ENCODE peak calls at places on chromosomes 3 and 15, in eight cellular contexts. One of them, this sample, is unnamed.

GRCh38 chr15:80561500-80561899 is 133.6 kb upstream of the ABHD17C start:
- DNase-seq in activated gamma-delta T cell treated with Interleukin-2 at 50 U/mL for 16 hours: no peak
- DNase-seq in stomach: no peak
- DNase-seq in keratinocyte: no peak
- DNase-seq in colonic mucosa: no peak
- DNase-seq in GM23248: peak
- DNase-seq in NCI-H1092: no peak
- DNase-seq in HT1080: no peak
- DNase-seq in this sample: no peak

GRCh38 chr15:93449798-93450197 is 360.8 kb upstream of the RGMA start:
- DNase-seq in colonic mucosa: no peak
- DNase-seq in activated gamma-delta T cell treated with Interleukin-2 at 50 U/mL for 16 hours: no peak
- DNase-seq in GM23248: no peak
- DNase-seq in keratinocyte: no peak
- DNase-seq in stomach: no peak
- DNase-seq in NCI-H1092: no peak
- DNase-seq in HT1080: no peak
- DNase-seq in this sample: no peak

GRCh38 chr3:116007000-116007399 is 383.7 kb downstream of the GAP43 start:
- DNase-seq in colonic mucosa: no peak
- DNase-seq in HT1080: peak
- DNase-seq in stomach: no peak
- DNase-seq in GM23248: peak
- DNase-seq in NCI-H1092: no peak
- DNase-seq in activated gamma-delta T cell treated with Interleukin-2 at 50 U/mL for 16 hours: no peak
- DNase-seq in keratinocyte: no peak
- DNase-seq in this sample: no peak

GRCh38 chr15:68606332-68606731 is 27.5 kb downstream of the CORO2B start:
- DNase-seq in activated gamma-delta T cell treated with Interleukin-2 at 50 U/mL for 16 hours: no peak
- DNase-seq in NCI-H1092: no peak
- DNase-seq in keratinocyte: no peak
- DNase-seq in HT1080: no peak
- DNase-seq in colonic mucosa: no peak
- DNase-seq in stomach: no peak
- DNase-seq in GM23248: no peak
- DNase-seq in this sample: no peak

GRCh38 chr3:152159328-152159727 is 109.4 kb upstream of the MBNL1 start:
- DNase-seq in GM23248: peak
- DNase-seq in stomach: no peak
- DNase-seq in keratinocyte: no peak
- DNase-seq in NCI-H1092: no peak
- DNase-seq in HT1080: peak
- DNase-seq in colonic mucosa: no peak
- DNase-seq in activated gamma-delta T cell treated with Interleukin-2 at 50 U/mL for 16 hours: no peak
- DNase-seq in this sample: no peak

GRCh38 chr15:64089553-64090280 is 3.9 kb downstream of the CIAO2A start:
- DNase-seq in stomach: no peak
- DNase-seq in colonic mucosa: no peak
- DNase-seq in NCI-H1092: no peak
- DNase-seq in GM23248: no peak
- DNase-seq in activated gamma-delta T cell treated with Interleukin-2 at 50 U/mL for 16 hours: no peak
- DNase-seq in HT1080: no peak
- DNase-seq in keratinocyte: no peak
- DNase-seq in this sample: no peak

GRCh38 chr3:135325726-135326245 is 530.7 kb downstream of the EPHB1 start:
- DNase-seq in HT1080: no peak
- DNase-seq in activated gamma-delta T cell treated with Interleukin-2 at 50 U/mL for 16 hours: no peak
- DNase-seq in keratinocyte: no peak
- DNase-seq in colonic mucosa: no peak
- DNase-seq in NCI-H1092: no peak
- DNase-seq in GM23248: no peak
- DNase-seq in stomach: no peak
- DNase-seq in this sample: no peak

GRCh38 chr3:9951962-9952805 is at the start of gene PRRT3:
- DNase-seq in activated gamma-delta T cell treated with Interleukin-2 at 50 U/mL for 16 hours: peak
- DNase-seq in GM23248: peak
- DNase-seq in NCI-H1092: peak
- DNase-seq in HT1080: no peak
- DNase-seq in colonic mucosa: no peak
- DNase-seq in stomach: peak
- DNase-seq in keratinocyte: no peak
- DNase-seq in this sample: peak

GRCh38 chr3:107416886-107417285 is 39.6 kb downstream of the CCDC54 start:
- DNase-seq in stomach: no peak
- DNase-seq in HT1080: no peak
- DNase-seq in colonic mucosa: no peak
- DNase-seq in activated gamma-delta T cell treated with Interleukin-2 at 50 U/mL for 16 hours: no peak
- DNase-seq in NCI-H1092: no peak
- DNase-seq in GM23248: peak
- DNase-seq in keratinocyte: peak
- DNase-seq in this sample: no peak

GRCh38 chr3:187841552-187841951 is 96.3 kb upstream of the BCL6 start:
- DNase-seq in activated gamma-delta T cell treated with Interleukin-2 at 50 U/mL for 16 hours: no peak
- DNase-seq in GM23248: peak
- DNase-seq in stomach: no peak
- DNase-seq in NCI-H1092: no peak
- DNase-seq in keratinocyte: no peak
- DNase-seq in HT1080: peak
- DNase-seq in colonic mucosa: no peak
- DNase-seq in this sample: peak

GRCh38 chr15:78313383-78313782 is 14.0 kb upstream of the SKIC8 start:
- DNase-seq in stomach: no peak
- DNase-seq in colonic mucosa: no peak
- DNase-seq in GM23248: no peak
- DNase-seq in activated gamma-delta T cell treated with Interleukin-2 at 50 U/mL for 16 hours: no peak
- DNase-seq in NCI-H1092: no peak
- DNase-seq in HT1080: no peak
- DNase-seq in keratinocyte: no peak
- DNase-seq in this sample: no peak

GRCh38 chr3:18153571-18154173 is 271.5 kb downstream of the SATB1 start:
- DNase-seq in activated gamma-delta T cell treated with Interleukin-2 at 50 U/mL for 16 hours: no peak
- DNase-seq in HT1080: peak
- DNase-seq in GM23248: peak
- DNase-seq in colonic mucosa: peak
- DNase-seq in NCI-H1092: no peak
- DNase-seq in keratinocyte: peak
- DNase-seq in stomach: no peak
- DNase-seq in this sample: peak

GRCh38 chr15:36109943-36110658 is 469.3 kb upstream of the CDIN1 start:
- DNase-seq in activated gamma-delta T cell treated with Interleukin-2 at 50 U/mL for 16 hours: no peak
- DNase-seq in colonic mucosa: peak
- DNase-seq in NCI-H1092: no peak
- DNase-seq in HT1080: no peak
- DNase-seq in GM23248: peak
- DNase-seq in stomach: no peak
- DNase-seq in keratinocyte: no peak
- DNase-seq in this sample: no peak

GRCh38 chr3:46456118-46456517 is 8.6 kb downstream of the LTF start:
- DNase-seq in activated gamma-delta T cell treated with Interleukin-2 at 50 U/mL for 16 hours: no peak
- DNase-seq in stomach: no peak
- DNase-seq in colonic mucosa: no peak
- DNase-seq in GM23248: no peak
- DNase-seq in HT1080: no peak
- DNase-seq in keratinocyte: no peak
- DNase-seq in NCI-H1092: no peak
- DNase-seq in this sample: no peak

GRCh38 chr3:156132313-156132712 is 11.9 kb downstream of the KCNAB1 start:
- DNase-seq in stomach: no peak
- DNase-seq in NCI-H1092: no peak
- DNase-seq in keratinocyte: no peak
- DNase-seq in GM23248: no peak
- DNase-seq in HT1080: no peak
- DNase-seq in colonic mucosa: no peak
- DNase-seq in activated gamma-delta T cell treated with Interleukin-2 at 50 U/mL for 16 hours: no peak
- DNase-seq in this sample: no peak

GRCh38 chr15:24777307-24777706 is 101.7 kb downstream of the NPAP1 start:
- DNase-seq in GM23248: no peak
- DNase-seq in stomach: no peak
- DNase-seq in colonic mucosa: no peak
- DNase-seq in NCI-H1092: no peak
- DNase-seq in HT1080: no peak
- DNase-seq in keratinocyte: no peak
- DNase-seq in activated gamma-delta T cell treated with Interleukin-2 at 50 U/mL for 16 hours: no peak
- DNase-seq in this sample: no peak

GRCh38 chr3:129412542-129413198 is 15.8 kb downstream of the EFCAB12 start:
- DNase-seq in colonic mucosa: no peak
- DNase-seq in activated gamma-delta T cell treated with Interleukin-2 at 50 U/mL for 16 hours: no peak
- DNase-seq in HT1080: no peak
- DNase-seq in GM23248: no peak
- DNase-seq in stomach: no peak
- DNase-seq in keratinocyte: no peak
- DNase-seq in NCI-H1092: no peak
- DNase-seq in this sample: no peak

GRCh38 chr3:139325551-139325950 is 18.3 kb upstream of the MRPS22 start:
- DNase-seq in NCI-H1092: no peak
- DNase-seq in keratinocyte: no peak
- DNase-seq in HT1080: no peak
- DNase-seq in activated gamma-delta T cell treated with Interleukin-2 at 50 U/mL for 16 hours: no peak
- DNase-seq in GM23248: no peak
- DNase-seq in colonic mucosa: no peak
- DNase-seq in stomach: no peak
- DNase-seq in this sample: no peak

GRCh38 chr15:34754674-34755418 is at the start of gene GJD2:
- DNase-seq in GM23248: peak
- DNase-seq in NCI-H1092: peak
- DNase-seq in colonic mucosa: no peak
- DNase-seq in stomach: no peak
- DNase-seq in keratinocyte: no peak
- DNase-seq in HT1080: no peak
- DNase-seq in activated gamma-delta T cell treated with Interleukin-2 at 50 U/mL for 16 hours: no peak
- DNase-seq in this sample: peak

GRCh38 chr3:47009225-47010049 is 30.0 kb downstream of the NBEAL2 start:
- DNase-seq in HT1080: no peak
- DNase-seq in stomach: peak
- DNase-seq in activated gamma-delta T cell treated with Interleukin-2 at 50 U/mL for 16 hours: peak
- DNase-seq in GM23248: peak
- DNase-seq in colonic mucosa: peak
- DNase-seq in keratinocyte: no peak
- DNase-seq in NCI-H1092: peak
- DNase-seq in this sample: peak

GRCh38 chr3:105866656-105867653 is 1.9 kb downstream of the CBLB start:
- DNase-seq in activated gamma-delta T cell treated with Interleukin-2 at 50 U/mL for 16 hours: no peak
- DNase-seq in NCI-H1092: no peak
- DNase-seq in colonic mucosa: peak
- DNase-seq in GM23248: peak
- DNase-seq in HT1080: peak
- DNase-seq in keratinocyte: no peak
- DNase-seq in stomach: no peak
- DNase-seq in this sample: peak

GRCh38 chr3:150022406-150023238 is 51.9 kb upstream of the PFN2 start:
- DNase-seq in stomach: no peak
- DNase-seq in colonic mucosa: peak
- DNase-seq in GM23248: peak
- DNase-seq in activated gamma-delta T cell treated with Interleukin-2 at 50 U/mL for 16 hours: no peak
- DNase-seq in HT1080: peak
- DNase-seq in keratinocyte: no peak
- DNase-seq in NCI-H1092: no peak
- DNase-seq in this sample: no peak

GRCh38 chr3:177553586-177553985 is 356.3 kb upstream of the TBL1XR1 start:
- DNase-seq in activated gamma-delta T cell treated with Interleukin-2 at 50 U/mL for 16 hours: no peak
- DNase-seq in NCI-H1092: peak
- DNase-seq in stomach: no peak
- DNase-seq in GM23248: no peak
- DNase-seq in colonic mucosa: no peak
- DNase-seq in HT1080: no peak
- DNase-seq in keratinocyte: no peak
- DNase-seq in this sample: no peak

GRCh38 chr3:128266453-128266852 is 113.2 kb downstream of the EEFSEC start:
- DNase-seq in activated gamma-delta T cell treated with Interleukin-2 at 50 U/mL for 16 hours: no peak
- DNase-seq in HT1080: peak
- DNase-seq in keratinocyte: no peak
- DNase-seq in stomach: no peak
- DNase-seq in GM23248: no peak
- DNase-seq in colonic mucosa: no peak
- DNase-seq in NCI-H1092: peak
- DNase-seq in this sample: no peak

GRCh38 chr3:166362698-166363097 is 525.5 kb upstream of the BCHE start:
- DNase-seq in stomach: no peak
- DNase-seq in colonic mucosa: no peak
- DNase-seq in GM23248: no peak
- DNase-seq in keratinocyte: no peak
- DNase-seq in activated gamma-delta T cell treated with Interleukin-2 at 50 U/mL for 16 hours: no peak
- DNase-seq in NCI-H1092: no peak
- DNase-seq in HT1080: no peak
- DNase-seq in this sample: no peak

GRCh38 chr3:102484384-102484783 is 49.6 kb downstream of the ZPLD1 start:
- DNase-seq in keratinocyte: no peak
- DNase-seq in stomach: no peak
- DNase-seq in GM23248: no peak
- DNase-seq in NCI-H1092: no peak
- DNase-seq in colonic mucosa: no peak
- DNase-seq in HT1080: no peak
- DNase-seq in activated gamma-delta T cell treated with Interleukin-2 at 50 U/mL for 16 hours: no peak
- DNase-seq in this sample: no peak

GRCh38 chr3:4689021-4689420 is 195.9 kb downstream of the ITPR1 start:
- DNase-seq in GM23248: no peak
- DNase-seq in activated gamma-delta T cell treated with Interleukin-2 at 50 U/mL for 16 hours: no peak
- DNase-seq in keratinocyte: no peak
- DNase-seq in colonic mucosa: no peak
- DNase-seq in HT1080: no peak
- DNase-seq in NCI-H1092: no peak
- DNase-seq in stomach: no peak
- DNase-seq in this sample: no peak

GRCh38 chr3:131655076-131655685 is 152.4 kb upstream of the MRPL3 start:
- DNase-seq in stomach: no peak
- DNase-seq in HT1080: peak
- DNase-seq in GM23248: peak
- DNase-seq in keratinocyte: no peak
- DNase-seq in activated gamma-delta T cell treated with Interleukin-2 at 50 U/mL for 16 hours: no peak
- DNase-seq in NCI-H1092: no peak
- DNase-seq in colonic mucosa: no peak
- DNase-seq in this sample: no peak

GRCh38 chr3:194686816-194687637 is 1.3 kb downstream of the FAM43A start:
- DNase-seq in GM23248: peak
- DNase-seq in stomach: peak
- DNase-seq in HT1080: no peak
- DNase-seq in keratinocyte: no peak
- DNase-seq in NCI-H1092: no peak
- DNase-seq in activated gamma-delta T cell treated with Interleukin-2 at 50 U/mL for 16 hours: peak
- DNase-seq in colonic mucosa: peak
- DNase-seq in this sample: peak

GRCh38 chr15:75063338-75063737 is 39.9 kb downstream of the PPCDC start:
- DNase-seq in GM23248: peak
- DNase-seq in HT1080: peak
- DNase-seq in colonic mucosa: no peak
- DNase-seq in stomach: no peak
- DNase-seq in activated gamma-delta T cell treated with Interleukin-2 at 50 U/mL for 16 hours: no peak
- DNase-seq in keratinocyte: no peak
- DNase-seq in NCI-H1092: no peak
- DNase-seq in this sample: no peak

GRCh38 chr3:28726840-28727239 is 378.2 kb upstream of the AZI2 start:
- DNase-seq in GM23248: peak
- DNase-seq in NCI-H1092: peak
- DNase-seq in HT1080: peak
- DNase-seq in keratinocyte: no peak
- DNase-seq in stomach: peak
- DNase-seq in activated gamma-delta T cell treated with Interleukin-2 at 50 U/mL for 16 hours: no peak
- DNase-seq in colonic mucosa: peak
- DNase-seq in this sample: peak

GRCh38 chr3:51637941-51638471 is 33.0 kb upstream of the TEX264 start:
- DNase-seq in activated gamma-delta T cell treated with Interleukin-2 at 50 U/mL for 16 hours: peak
- DNase-seq in HT1080: peak
- DNase-seq in NCI-H1092: no peak
- DNase-seq in GM23248: peak
- DNase-seq in stomach: peak
- DNase-seq in keratinocyte: peak
- DNase-seq in colonic mucosa: peak
- DNase-seq in this sample: peak

GRCh38 chr15:35306361-35306981 is 221.4 kb upstream of the NANOGP8 start:
- DNase-seq in colonic mucosa: peak
- DNase-seq in HT1080: peak
- DNase-seq in activated gamma-delta T cell treated with Interleukin-2 at 50 U/mL for 16 hours: no peak
- DNase-seq in keratinocyte: no peak
- DNase-seq in NCI-H1092: no peak
- DNase-seq in stomach: no peak
- DNase-seq in GM23248: peak
- DNase-seq in this sample: no peak

GRCh38 chr3:10981961-10982360 is 10.6 kb upstream of the SLC6A1 start:
- DNase-seq in keratinocyte: no peak
- DNase-seq in colonic mucosa: no peak
- DNase-seq in activated gamma-delta T cell treated with Interleukin-2 at 50 U/mL for 16 hours: no peak
- DNase-seq in NCI-H1092: no peak
- DNase-seq in HT1080: peak
- DNase-seq in GM23248: peak
- DNase-seq in stomach: no peak
- DNase-seq in this sample: no peak

This sample was measured in neural progenitor cell.